ENCODE peak calls at places on chromosomes 12 and 14, in six cellular contexts. U, A, D, P, I and V are unnamed samples.

GRCh38 chr12:87943666-87944065 is 85.5 kb downstream of the C12orf50 start:
- DNase-seq in U (no peak), A (no peak), I (no peak), P (no peak), D (no peak), V (no peak)

GRCh38 chr14:93375673-93376156 is 28.7 kb downstream of the COX8C start:
- DNase-seq in P (no peak), I (no peak), D (no peak), A (no peak), U (no peak), V (peak)

GRCh38 chr12:67748761-67749075 is 100.2 kb downstream of the DYRK2 start:
- DNase-seq in U (no peak), I (no peak), P (peak), D (peak), A (peak), V (no peak)

GRCh38 chr12:115770643-115771042 is 506.9 kb downstream of the MED13L start:
- DNase-seq in A (no peak), I (no peak), D (no peak), P (no peak), U (no peak), V (no peak)

GRCh38 chr14:98293527-98293926 is 978.5 kb downstream of the BCL11B start:
- DNase-seq in I (no peak), D (no peak), A (no peak), U (no peak), P (no peak), V (no peak)

GRCh38 chr12:22600226-22600625 is 24.7 kb upstream of the ETNK1 start:
- DNase-seq in A (no peak), P (no peak), D (no peak), I (no peak), U (no peak), V (no peak)

GRCh38 chr14:73645248-73645610 is 443 bp downstream of the DNAL1 start:
- DNase-seq in P (peak), D (no peak), I (no peak), A (no peak), U (no peak), V (no peak)

GRCh38 chr12:122965356-122965755 is 907 bp downstream of the ABCB9 start:
- DNase-seq in I (no peak), U (peak), D (no peak), P (no peak), A (no peak), V (no peak)

GRCh38 chr12:66776974-66777373 is 98.1 kb upstream of the GRIP1 start:
- DNase-seq in I (no peak), U (no peak), P (no peak), A (no peak), D (no peak), V (peak)

GRCh38 chr12:54932691-54933090 is 51.9 kb downstream of the TESPA1 start:
- DNase-seq in P (peak), I (no peak), A (peak), U (no peak), D (no peak), V (no peak)

GRCh38 chr12:118055144-118055557 is 5.8 kb downstream of the WSB2 start:
- DNase-seq in P (peak), U (peak), I (peak), A (peak), D (no peak), V (peak)

GRCh38 chr12:91009319-91009950 is 4.7 kb upstream of the EPYC start:
- DNase-seq in D (no peak), P (no peak), U (no peak), I (no peak), A (peak), V (peak)

GRCh38 chr12:75699728-75700496 is 188.5 kb upstream of the KRR1 start:
- DNase-seq in P (peak), I (no peak), A (peak), U (no peak), D (no peak), V (no peak)

GRCh38 chr12:24482882-24483604 is 465.9 kb downstream of the BCAT1 start:
- DNase-seq in A (no peak), D (no peak), U (no peak), I (no peak), P (no peak), V (no peak)

GRCh38 chr14:68795602-68796417 is 2.9 kb upstream of the ZFP36L1 start:
- DNase-seq in P (peak), D (no peak), I (peak), A (peak), U (peak), V (peak)

GRCh38 chr12:95326450-95326849 is 108.8 kb downstream of the VEZT start:
- DNase-seq in I (no peak), D (no peak), A (peak), P (peak), U (no peak), V (no peak)

GRCh38 chr12:52221912-52222457 is 11.1 kb upstream of the KRT7 start:
- DNase-seq in P (peak), D (peak), A (peak), U (peak), I (no peak), V (peak)

GRCh38 chr14:85531594-85532391 is 1.8 kb downstream of the FLRT2 start:
- DNase-seq in D (no peak), A (no peak), I (peak), P (peak), U (peak), V (no peak)

GRCh38 chr14:70882771-70883492 is 24.3 kb upstream of the PCNX1 start:
- DNase-seq in A (peak), P (peak), I (no peak), U (no peak), D (no peak), V (no peak)

GRCh38 chr12:111598637-111599458 is at the start of gene ATXN2:
- DNase-seq in D (no peak), P (peak), I (peak), A (peak), U (peak), V (peak)

GRCh38 chr12:95004610-95005009 is 1.1 kb upstream of the NDUFA12 start:
- DNase-seq in P (peak), A (no peak), U (no peak), D (no peak), I (no peak), V (no peak)

GRCh38 chr14:92649934-92650545 is 98.4 kb downstream of the LGMN start:
- DNase-seq in U (no peak), A (peak), I (no peak), D (no peak), P (peak), V (no peak)

GRCh38 chr14:89401241-89401640 is 15.8 kb downstream of the FOXN3 start:
- DNase-seq in D (no peak), I (no peak), A (no peak), P (no peak), U (no peak), V (no peak)

GRCh38 chr12:554001-554285 is 94.2 kb downstream of the B4GALNT3 start:
- DNase-seq in U (no peak), A (no peak), I (no peak), D (no peak), P (no peak), V (no peak)

GRCh38 chr12:94603434-94604068 is 46.8 kb downstream of the TMCC3 start:
- DNase-seq in I (no peak), D (peak), P (peak), A (peak), U (peak), V (peak)

GRCh38 chr12:12180136-12180535 is 86.7 kb downstream of the LRP6 start:
- DNase-seq in U (no peak), D (no peak), I (no peak), P (no peak), A (no peak), V (no peak)

GRCh38 chr14:86852530-86852929 is 1140.5 kb downstream of the GALC start:
- DNase-seq in I (no peak), U (no peak), D (no peak), A (no peak), P (no peak), V (no peak)

GRCh38 chr12:100593490-100593889 is 20.0 kb downstream of the GAS2L3 start:
- DNase-seq in D (no peak), P (peak), I (no peak), U (no peak), A (no peak), V (no peak)

GRCh38 chr12:19893514-19893913 is 454.2 kb downstream of the AEBP2 start:
- DNase-seq in I (no peak), A (peak), U (no peak), P (peak), D (peak), V (peak)

GRCh38 chr12:132771126-132771838 is 9.7 kb upstream of the ANKLE2 start:
- DNase-seq in U (no peak), D (no peak), A (no peak), I (no peak), P (peak), V (peak)

GRCh38 chr14:50225974-50226297 is 5.4 kb downstream of the SOS2 start:
- DNase-seq in D (no peak), A (no peak), U (peak), P (no peak), I (no peak), V (no peak)

GRCh38 chr14:92460916-92461579 is 52.5 kb upstream of the RIN3 start:
- DNase-seq in A (peak), P (peak), I (no peak), U (no peak), D (no peak), V (no peak)

GRCh38 chr14:31893156-31893813 is 183.8 kb upstream of the ARHGAP5 start:
- DNase-seq in P (no peak), U (peak), A (peak), I (no peak), D (no peak), V (no peak)

GRCh38 chr12:40581889-40582288 is 110.3 kb upstream of the CNTN1 start:
- DNase-seq in D (no peak), P (no peak), A (no peak), I (no peak), U (no peak), V (no peak)

GRCh38 chr12:107906719-107907118 is 132.2 kb downstream of the ASCL4 start:
- DNase-seq in U (no peak), D (no peak), A (no peak), I (no peak), P (no peak), V (no peak)

GRCh38 chr12:45674583-45674982 is 54.9 kb upstream of the ARID2 start:
- DNase-seq in P (peak), U (no peak), A (peak), I (no peak), D (no peak), V (no peak)

GRCh38 chr12:7995266-7995963 is 37.1 kb upstream of the FOXJ2 start:
- DNase-seq in A (peak), I (peak), D (peak), U (peak), P (peak), V (peak)

GRCh38 chr12:7989827-7990491 is 42.6 kb upstream of the FOXJ2 start:
- DNase-seq in P (no peak), A (no peak), I (no peak), U (no peak), D (no peak), V (no peak)

GRCh38 chr12:7994731-7995205 is 37.7 kb upstream of the FOXJ2 start:
- DNase-seq in I (no peak), D (no peak), P (peak), U (peak), A (peak), V (no peak)
- H3K9ac ChIP-seq in I (peak), D (no peak), P (peak), U (no peak), A (no peak), V (no peak)

GRCh38 chr12:42508913-42509312 is 80.6 kb downstream of the PRICKLE1 start:
- DNase-seq in D (no peak), P (no peak), U (no peak), A (no peak), I (no peak), V (no peak)
- TF ChIP-seq EZH2phosphoT487 in D (no peak), P (no peak), U (no peak), A (no peak), I (no peak), V (no peak)

DNA sequence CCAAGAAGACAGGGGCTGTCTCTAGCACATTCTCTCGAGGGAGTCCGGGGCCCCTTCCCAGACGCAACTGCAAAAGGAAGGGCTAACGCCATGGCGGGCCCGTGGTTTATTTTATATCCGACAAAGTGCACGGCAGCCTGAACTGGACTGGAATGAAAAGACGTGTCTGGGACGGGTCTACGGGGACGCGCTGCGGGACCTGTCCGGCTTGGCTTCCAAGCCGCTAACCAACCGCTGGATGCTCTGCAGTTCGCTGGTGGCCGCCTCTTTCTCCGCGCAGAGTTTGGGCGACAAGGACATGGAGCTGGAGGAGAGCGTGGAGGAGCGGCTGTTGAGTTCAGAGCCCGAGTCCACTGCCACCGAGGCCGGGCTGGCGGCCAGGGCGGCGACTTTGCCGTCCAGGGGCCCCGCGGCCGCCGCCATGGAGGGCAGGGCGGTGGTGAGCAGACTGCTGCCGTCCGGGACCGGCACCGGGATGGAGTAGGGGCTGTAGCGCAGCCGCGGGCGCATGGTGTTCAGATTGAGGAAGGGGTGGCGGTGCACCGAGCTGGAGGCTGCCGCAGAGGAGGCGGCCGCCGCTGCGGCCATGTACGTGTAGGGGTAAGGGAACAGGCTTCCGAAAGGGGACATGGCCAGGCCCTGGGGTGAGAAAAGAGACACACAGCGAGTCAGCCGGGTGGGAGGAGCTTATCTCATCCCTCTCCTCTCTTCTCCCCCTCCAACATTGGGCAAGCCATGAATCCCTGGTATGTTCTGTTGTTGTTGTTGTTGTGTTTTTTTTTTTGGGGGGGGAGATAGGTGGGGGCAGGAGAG is 12.1 kb downstream of the TBX3 start:
- DNase-seq in D (no peak), U (peak), A (peak), I (peak), P (peak), V (no peak)
- H3K9ac ChIP-seq in D (no peak), U (no peak), A (peak), I (no peak), P (peak), V (no peak)

DNA sequence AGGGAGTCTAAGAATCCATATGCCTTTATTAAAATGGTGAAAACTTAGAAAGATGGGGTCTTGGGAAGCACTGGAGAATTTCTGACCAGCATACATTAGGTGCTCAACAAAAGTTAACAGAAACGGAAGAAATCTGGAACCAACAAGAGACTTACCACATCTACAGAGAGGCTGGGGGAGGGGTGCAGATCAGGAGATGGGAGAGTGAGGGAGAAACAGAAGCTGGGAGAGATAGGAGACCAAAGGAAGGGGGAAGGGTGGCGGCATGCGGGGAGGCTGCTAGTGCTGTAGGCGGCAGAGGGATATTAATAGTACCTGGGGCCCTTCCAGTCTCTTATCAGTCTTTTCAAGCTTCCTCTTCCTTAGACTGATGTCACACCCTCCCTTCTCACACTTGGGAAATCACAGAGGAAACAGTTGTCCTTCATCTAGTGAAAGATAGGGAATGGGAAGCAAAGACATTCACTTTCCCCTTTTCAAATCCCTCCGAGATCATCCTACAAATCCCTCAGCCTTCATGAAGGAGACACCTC is 18.1 kb downstream of the ZBTB39 start:
- DNase-seq in P (no peak), I (no peak), U (no peak), D (no peak), A (no peak), V (no peak)
- TF ChIP-seq EZH2phosphoT487 in P (no peak), I (no peak), U (no peak), D (no peak), A (no peak), V (no peak)

DNA sequence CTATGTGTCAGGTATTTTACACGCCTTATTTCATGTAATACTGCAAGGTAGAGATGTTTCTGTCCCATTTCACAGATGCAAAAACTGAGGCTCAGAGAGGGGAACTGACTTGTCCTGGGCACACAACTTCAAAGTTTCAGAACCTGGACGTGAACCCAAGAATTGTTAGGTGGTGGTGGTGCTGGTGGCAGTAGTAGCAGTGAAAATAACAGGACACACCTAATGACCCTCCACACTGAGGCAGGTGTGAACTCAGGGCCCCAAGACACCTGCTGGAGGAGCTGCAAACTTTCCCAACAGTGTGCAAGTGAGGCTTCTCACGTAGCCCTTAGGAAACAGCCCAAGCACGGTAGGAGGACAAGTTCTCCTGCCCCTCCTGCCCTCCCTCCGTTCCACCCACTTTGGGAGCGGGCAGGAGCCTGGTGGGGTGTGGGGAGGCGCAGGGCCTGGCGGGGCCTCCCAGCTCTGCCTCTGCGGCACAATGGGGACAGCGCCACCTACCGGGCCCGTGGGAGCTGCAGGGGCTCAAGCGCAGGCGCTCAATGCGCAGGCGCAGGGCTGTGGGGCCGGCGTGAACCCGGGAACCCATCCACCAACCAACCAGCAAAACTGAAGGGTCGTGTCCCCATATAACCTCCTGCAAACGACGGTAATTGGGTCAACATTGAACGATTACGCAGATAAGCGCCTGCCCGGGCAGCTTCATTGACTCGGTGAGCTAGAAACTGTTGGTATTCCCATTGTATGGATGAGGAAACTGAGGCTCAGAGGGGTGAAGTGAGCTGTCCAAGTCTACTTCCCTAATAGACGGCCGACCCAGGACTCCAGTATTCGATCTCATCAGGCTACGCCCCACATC is 12.0 kb upstream of the TRPV4 start:
- DNase-seq in D (peak), U (peak), I (peak), A (peak), P (peak), V (peak)
- H3K9ac ChIP-seq in D (no peak), U (no peak), I (no peak), A (no peak), P (peak), V (peak)

GRCh38 chr12:80766897-80767296 is 50.2 kb downstream of the MYF5 start:
- DNase-seq in D (no peak), A (no peak), U (no peak), P (no peak), I (no peak), V (no peak)

GRCh38 chr12:80761818-80762217 is 45.1 kb downstream of the MYF5 start:
- DNase-seq in U (no peak), D (no peak), P (no peak), A (no peak), I (no peak), V (no peak)

GRCh38 chr12:80769553-80770140 is 52.9 kb downstream of the MYF5 start:
- DNase-seq in P (no peak), D (no peak), U (no peak), A (no peak), I (no peak), V (no peak)

DNA sequence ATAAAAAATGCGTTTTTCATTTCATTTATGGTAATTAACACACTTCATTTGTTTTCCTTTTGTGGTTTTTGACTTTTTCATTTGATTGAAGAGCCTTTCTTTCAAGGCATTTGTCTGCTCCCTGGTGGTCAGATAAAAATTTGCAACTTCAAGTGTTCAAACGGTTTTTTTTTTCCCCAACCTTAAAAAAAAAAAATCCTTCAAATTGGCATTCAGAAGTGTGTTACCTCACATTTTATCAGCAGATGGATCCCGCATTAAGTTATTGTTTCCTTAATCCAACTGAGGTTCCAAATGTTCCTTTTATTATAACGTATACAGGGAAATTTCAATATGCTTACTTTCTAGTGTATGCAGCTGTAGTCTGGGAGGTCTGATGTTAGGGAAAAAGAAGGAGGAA is 47.2 kb downstream of the MYF5 start:
- DNase-seq in P (peak), A (peak), D (peak), I (peak), U (peak), V (peak)
- TF ChIP-seq EZH2phosphoT487 in P (no peak), A (no peak), D (no peak), I (no peak), U (no peak), V (no peak)

GRCh38 chr14:96054661-96055060 is 15.5 kb downstream of the C14orf132 start:
- DNase-seq in D (no peak), A (no peak), I (no peak), U (no peak), P (peak), V (no peak)
- H3K9ac ChIP-seq in D (no peak), A (no peak), I (peak), U (no peak), P (peak), V (no peak)

GRCh38 chr14:104749111-104749649 is 3.8 kb upstream of the SIVA1 start:
- DNase-seq in I (no peak), P (peak), U (peak), D (no peak), A (peak), V (no peak)
- TF ChIP-seq EZH2phosphoT487 in I (no peak), P (no peak), U (no peak), D (no peak), A (no peak), V (no peak)

GRCh38 chr14:91371011-91371989 is 46.3 kb downstream of the CCDC88C start:
- DNase-seq in D (no peak), U (no peak), P (no peak), A (no peak), I (no peak), V (peak)

GRCh38 chr14:91372680-91373495 is 44.7 kb downstream of the CCDC88C start:
- DNase-seq in A (no peak), D (no peak), I (peak), P (no peak), U (no peak), V (peak)

GRCh38 chr14:91369628-91370445 is 47.8 kb downstream of the CCDC88C start:
- DNase-seq in A (peak), I (no peak), P (peak), D (no peak), U (no peak), V (peak)

GRCh38 chr14:91373591-91374245 is 43.9 kb downstream of the CCDC88C start:
- DNase-seq in I (peak), D (no peak), U (no peak), P (no peak), A (peak), V (peak)

GRCh38 chr14:91371990-91372375 is 45.6 kb downstream of the CCDC88C start:
- DNase-seq in U (no peak), P (no peak), A (no peak), D (no peak), I (no peak), V (no peak)
- H3K9ac ChIP-seq in U (no peak), P (no peak), A (no peak), D (no peak), I (no peak), V (peak)